ENCODE peak calls at places on chromosomes 1 and 21, in ten cellular contexts. I is tibial nerve; N is left ventricle myocardium inferior; F is dorsolateral prefrontal cortex; Q is body of pancreas; H is pancreas; X is neural progenitor cell; G is CD4-positive, alpha-beta T cell; Z is thoracic aorta; L is PC-3. V is an unnamed sample.

GRCh38 chr1:207186503-207186902 is 82.5 kb downstream of the C4BPA start:
- DNase-seq in I (no peak), N (no peak), F (no peak), Q (no peak), H (no peak), X (no peak), G (no peak), Z (no peak), L (peak; percentile 30), V (no peak)

GRCh38 chr1:78676996-78677395 is 27.4 kb downstream of the IFI44 start:
- DNase-seq in I (no peak), N (no peak), F (no peak), Q (no peak), H (no peak), X (no peak), G (no peak), Z (no peak), L (no peak), V (no peak)

GRCh38 chr1:7967206-7967605 is 5.7 kb downstream of the PARK7 start:
- DNase-seq in I (no peak), N (no peak), F (no peak), Q (no peak), H (no peak), X (no peak), G (no peak), Z (no peak), L (no peak), V (no peak)

GRCh38 chr1:90346349-90346748 is 351.4 kb downstream of the ZNF326 start:
- DNase-seq in I (no peak), N (no peak), F (no peak), Q (no peak), H (no peak), X (no peak), G (no peak), Z (no peak), L (no peak), V (no peak)

GRCh38 chr21:45945868-45946210 is 35.7 kb upstream of the COL6A1 start:
- DNase-seq in I (no peak), N (no peak), F (no peak), Q (no peak), H (no peak), X (no peak), G (no peak), Z (no peak), L (no peak), V (peak; percentile 56)

GRCh38 chr1:151508721-151509292 is 2.4 kb upstream of the CGN start:
- DNase-seq in I (no peak), N (no peak), F (no peak), Q (no peak), H (no peak), X (no peak), G (no peak), Z (no peak), L (peak; percentile 77), V (peak; percentile 77)

GRCh38 chr1:225919906-225920305 is 4.1 kb downstream of the PYCR2 start:
- DNase-seq in I (no peak), N (peak; percentile 73), F (peak; percentile 30), Q (peak; percentile 95), H (peak; percentile 83), X (no peak), G (no peak), Z (no peak), L (peak; percentile 93), V (no peak)

GRCh38 chr1:41915786-41916571 is 2.7 kb downstream of the HIVEP3 start:
- DNase-seq in I (no peak), N (no peak), F (peak; percentile 42), Q (peak; percentile 50), H (no peak), X (no peak), G (peak; percentile 39), Z (no peak), L (peak; percentile 77), V (no peak)

GRCh38 chr1:56068210-56068609 is 511.2 kb downstream of the PLPP3 start:
- DNase-seq in I (no peak), N (no peak), F (no peak), Q (no peak), H (no peak), X (no peak), G (no peak), Z (no peak), L (no peak), V (no peak)

DNA sequence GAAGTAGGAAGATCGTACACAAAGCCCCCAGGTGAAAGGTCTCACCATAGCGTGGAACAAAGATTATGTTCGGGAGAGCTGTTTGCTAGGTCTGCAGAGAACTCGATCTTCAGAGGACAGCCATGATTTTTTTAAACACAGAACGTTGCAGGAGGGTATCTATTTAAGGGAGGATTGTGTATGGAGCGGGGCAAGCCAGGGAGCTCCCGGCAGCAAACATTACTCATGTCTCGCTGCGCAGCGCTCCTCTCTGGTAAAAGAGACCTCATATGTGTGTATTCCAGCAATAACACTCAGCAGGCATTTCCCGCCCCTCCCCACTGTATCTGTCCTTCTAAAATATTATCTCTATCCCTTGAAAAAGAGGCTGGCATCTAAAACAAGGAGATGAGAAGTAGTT is 2.7 kb downstream of the GLIS1 start:
- DNase-seq in I (no peak), N (no peak), F (no peak), Q (no peak), H (no peak), X (no peak), G (no peak), Z (no peak), L (no peak), V (no peak)
- H3K27me3 ChIP-seq in I (no peaks in the 10 kb centered on the region), N (peaks cover 88% of the 10 kb centered on the region), F (no peaks in the 10 kb centered on the region), Q (peaks cover 14% of the 10 kb centered on the region), H (peaks cover 8% of the 10 kb centered on the region), X (peaks cover 95% of the 10 kb centered on the region), G (peaks cover 46% of the 10 kb centered on the region), Z (no peaks in the 10 kb centered on the region), L (no peaks in the 10 kb centered on the region), V (peaks cover 83% of the 10 kb centered on the region)

DNA sequence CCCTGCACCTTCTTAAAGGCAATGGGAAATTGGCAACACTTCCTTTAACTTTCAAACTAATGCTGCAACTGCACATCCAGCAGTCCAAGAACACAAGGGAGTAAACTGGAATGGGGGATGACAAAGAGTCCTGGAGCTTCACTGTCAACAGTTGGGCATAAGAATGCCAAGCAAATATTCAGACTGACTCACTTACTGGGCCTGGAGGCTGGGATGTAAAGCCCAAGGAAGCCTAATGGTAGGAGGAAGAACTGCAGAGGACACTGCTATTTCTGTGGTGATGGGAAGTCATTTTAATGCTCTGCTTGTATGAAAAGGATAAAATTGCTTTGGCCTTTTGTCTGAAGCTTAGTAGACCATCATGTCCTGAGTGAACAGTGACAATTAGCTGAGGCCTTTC is 15.7 kb upstream of the DMRTA2 start:
- DNase-seq in I (no peak), N (no peak), F (no peak), Q (no peak), H (no peak), X (no peak), G (no peak), Z (no peak), L (peak; percentile 1), V (no peak)
- TF ChIP-seq CTCF in I (no peak), N (no peak), F (no peak), Q (no peak), H (no peak), X (peak; percentile 15), G (no peak), Z (no peak), L (no peak), V (no peak)

DNA sequence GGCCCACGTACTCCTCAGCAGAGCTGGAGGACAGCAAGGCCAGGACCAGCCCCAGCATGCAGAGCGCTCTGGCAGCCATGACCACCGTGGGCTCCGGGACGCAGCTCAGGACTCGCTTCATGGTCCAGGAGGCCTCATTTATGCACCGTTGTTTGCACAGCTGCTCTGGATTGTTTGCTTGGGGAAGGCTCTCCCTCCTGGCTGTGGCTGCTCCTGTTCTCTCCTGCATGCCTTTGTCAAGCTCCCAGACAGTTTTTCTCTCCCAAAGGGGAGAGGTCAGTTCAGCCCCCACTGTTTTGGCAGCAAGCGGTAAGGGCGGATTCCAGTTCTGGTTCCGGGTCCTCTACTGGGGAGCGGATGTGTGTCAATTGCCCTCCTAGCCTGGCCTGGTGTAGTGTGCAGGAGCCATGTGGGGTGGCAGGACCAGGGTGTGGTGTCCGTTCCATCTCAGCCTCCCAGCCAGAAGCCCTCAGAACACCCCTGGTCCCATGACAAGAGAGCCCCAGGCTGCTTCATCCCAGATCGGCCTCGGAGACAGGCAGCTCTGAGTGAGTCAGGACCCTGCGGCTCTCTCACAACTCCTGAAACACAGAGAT is at the start of gene TFF3:
- DNase-seq in I (no peak), N (no peak), F (no peak), Q (peak; percentile 60), H (peak; percentile 63), X (peak; percentile 46), G (no peak), Z (no peak), L (peak; percentile 25), V (peak; percentile 63)
- H3K27ac ChIP-seq in I (peak within 1 kb of the TSS; percentile 7), N (peak within 1 kb of the TSS; percentile 60), F (no peak within 1 kb of the TSS), Q (peak within 1 kb of the TSS; percentile 24), H (no peak within 1 kb of the TSS), X (no peak within 1 kb of the TSS), G (no peak within 1 kb of the TSS), Z (no peak within 1 kb of the TSS), L (no peak within 1 kb of the TSS), V (no peak within 1 kb of the TSS)

GRCh38 chr1:175755516-175755915 is 12.1 kb upstream of the TNR start:
- DNase-seq in I (no peak), N (no peak), F (no peak), Q (no peak), H (no peak), X (no peak), G (no peak), Z (no peak), L (no peak), V (no peak)

DNA sequence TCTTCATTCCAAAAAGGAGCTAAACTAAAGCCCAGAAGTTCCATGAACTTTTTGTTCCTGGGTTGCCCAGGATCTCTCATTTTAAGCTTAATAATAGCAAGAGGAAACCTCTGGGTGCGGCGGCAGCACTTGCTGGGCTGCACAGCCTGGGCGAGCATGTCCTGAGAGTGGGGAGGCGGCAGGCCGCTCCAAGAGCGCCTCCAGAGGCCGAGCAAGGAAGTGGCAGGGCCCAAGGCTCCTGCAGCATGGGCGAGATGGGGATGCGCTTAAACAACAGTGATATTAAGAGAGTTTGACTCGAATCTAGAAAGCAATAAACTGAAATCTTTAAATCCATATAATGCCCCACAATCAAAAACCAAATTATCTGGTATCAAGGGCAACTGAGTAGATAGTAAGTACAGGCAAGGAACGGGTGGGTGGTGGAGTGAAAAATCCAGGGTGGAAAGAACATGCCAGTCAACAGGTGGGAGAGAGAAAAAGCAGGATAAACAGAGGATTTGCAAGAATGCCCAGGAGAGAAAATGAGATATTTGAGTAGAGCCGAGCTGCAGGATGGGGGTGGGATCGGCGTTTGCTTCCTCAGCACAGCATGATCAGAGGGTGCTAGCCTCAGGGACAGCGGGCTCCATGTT is 14.1 kb upstream of the TNR start:
- DNase-seq in I (no peak), N (no peak), F (no peak), Q (peak; percentile 47), H (peak; percentile 72), X (peak; percentile 75), G (no peak), Z (no peak), L (peak; percentile 9), V (no peak)
- H3K27me3 ChIP-seq in I (no peaks in the 10 kb centered on the region), N (peaks cover 20% of the 10 kb centered on the region), F (no peaks in the 10 kb centered on the region), Q (no peaks in the 10 kb centered on the region), H (no peaks in the 10 kb centered on the region), X (peaks cover 4% of the 10 kb centered on the region), G (no peaks in the 10 kb centered on the region), Z (no peaks in the 10 kb centered on the region), L (peaks cover 23% of the 10 kb centered on the region), V (no peaks in the 10 kb centered on the region)